ENCODE peak calls at places on chromosome 3, in ten cellular contexts. M is astrocyte of the cerebellum, R is colonic mucosa, L is PC-3, E is right atrium auricular region, X is mucosa of descending colon, V is heart right ventricle, N is AG09309, J is fibroblast of lung, K is foreskin fibroblast. F is an unnamed sample.

GRCh38 chr3:163773136-163773535 is 1305.2 kb downstream of the SI start:
- DNase-seq in M (no peak), R (no peak), L (peak), E (no peak), X (no peak), V (no peak), N (no peak), J (no peak), K (no peak), F (no peak)

GRCh38 chr3:43638594-43639447 is 17.0 kb upstream of the ANO10 start:
- DNase-seq in M (no peak), R (peak), L (peak), E (no peak), X (peak), V (no peak), N (no peak), J (peak), K (no peak), F (peak)

GRCh38 chr3:46400000-46400734 is 6.7 kb downstream of the CCR5AS start:
- DNase-seq in M (no peak), R (no peak), L (no peak), E (no peak), X (no peak), V (no peak), N (no peak), J (peak), K (no peak), F (no peak)

GRCh38 chr3:20648921-20649381 is 462.9 kb upstream of the SGO1 start:
- DNase-seq in M (peak), R (no peak), L (no peak), E (no peak), X (no peak), V (no peak), N (peak), J (peak), K (peak), F (peak)

GRCh38 chr3:2166552-2166951 is 67.9 kb downstream of the CNTN4 start:
- DNase-seq in M (no peak), R (no peak), L (no peak), E (no peak), X (peak), V (no peak), N (no peak), J (no peak), K (no peak), F (no peak)

GRCh38 chr3:197501496-197501878 is 54.3 kb downstream of the BDH1 start:
- DNase-seq in M (no peak), R (peak), L (peak), E (no peak), X (peak), V (no peak), N (no peak), J (peak), K (no peak), F (no peak)

GRCh38 chr3:138124689-138125420 is 7.3 kb downstream of the A4GNT start:
- DNase-seq in M (no peak), R (no peak), L (no peak), E (no peak), X (no peak), V (no peak), N (no peak), J (peak), K (peak), F (no peak)

GRCh38 chr3:112654979-112655378 is 14.0 kb upstream of the CCDC80 start:
- DNase-seq in M (no peak), R (no peak), L (no peak), E (no peak), X (no peak), V (no peak), N (no peak), J (no peak), K (no peak), F (no peak)

GRCh38 chr3:192825191-192825590 is 92.5 kb downstream of the MB21D2 start:
- DNase-seq in M (no peak), R (no peak), L (no peak), E (no peak), X (no peak), V (no peak), N (no peak), J (peak), K (no peak), F (no peak)

GRCh38 chr3:142022381-142022780 is 127.0 kb downstream of the TFDP2 start:
- DNase-seq in M (no peak), R (no peak), L (peak), E (no peak), X (peak), V (no peak), N (peak), J (peak), K (no peak), F (no peak)
- TF ChIP-seq CTCF in M (no peak), R (no peak), L (peak), E (peak), X (no peak), V (no peak), N (peak), J (no peak), K (no peak), F (peak)

GRCh38 chr3:157767602-157768001 is 264.4 kb upstream of the VEPH1 start:
- DNase-seq in M (no peak), R (no peak), L (peak), E (no peak), X (no peak), V (no peak), N (no peak), J (peak), K (no peak), F (no peak)
- TF ChIP-seq CTCF in M (no peak), R (no peak), L (peak), E (no peak), X (no peak), V (no peak), N (no peak), J (no peak), K (no peak), F (peak)

DNA sequence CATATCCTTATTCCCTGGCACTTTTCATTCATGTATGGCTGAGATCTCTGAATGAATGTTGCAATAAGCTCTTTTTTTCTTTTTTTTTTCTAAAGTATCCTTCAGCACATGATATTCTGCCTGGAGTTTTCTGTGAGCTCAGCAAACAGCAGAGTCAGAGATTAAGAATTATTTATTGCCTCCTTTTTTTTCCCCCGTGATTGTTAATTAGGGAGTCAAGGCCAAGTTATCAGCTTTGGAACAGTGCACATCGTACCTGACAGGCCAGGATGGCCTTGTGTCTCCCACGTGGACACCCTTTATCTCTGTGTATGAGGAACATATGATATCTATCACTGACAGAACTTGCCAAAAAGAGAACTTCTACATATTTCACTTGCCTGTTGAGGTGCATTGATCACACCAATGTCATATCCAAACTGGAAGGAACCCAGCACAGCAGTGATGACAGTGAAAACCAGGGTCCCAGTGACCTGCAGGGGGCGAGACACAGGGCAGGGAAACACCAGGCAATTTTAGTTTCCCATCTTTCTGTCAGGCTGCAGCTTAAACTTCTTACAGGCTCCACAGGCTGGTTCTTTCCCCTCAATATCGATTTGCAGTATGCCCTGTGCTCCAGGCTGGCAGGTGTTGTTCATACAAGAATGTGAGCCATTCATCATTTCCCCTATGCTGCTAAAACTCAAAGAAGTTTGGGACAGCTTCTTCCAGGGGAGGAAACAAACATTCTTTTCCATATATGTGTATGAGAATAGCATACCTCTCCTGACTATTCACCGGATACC is 8.2 kb downstream of the SLC2A2 start:
- DNase-seq in M (no peak), R (no peak), L (no peak), E (no peak), X (no peak), V (no peak), N (no peak), J (peak), K (no peak), F (peak)
- TF ChIP-seq CTCF in M (peak), R (no peak), L (peak), E (no peak), X (no peak), V (no peak), N (peak), J (no peak), K (peak), F (peak)

DNA sequence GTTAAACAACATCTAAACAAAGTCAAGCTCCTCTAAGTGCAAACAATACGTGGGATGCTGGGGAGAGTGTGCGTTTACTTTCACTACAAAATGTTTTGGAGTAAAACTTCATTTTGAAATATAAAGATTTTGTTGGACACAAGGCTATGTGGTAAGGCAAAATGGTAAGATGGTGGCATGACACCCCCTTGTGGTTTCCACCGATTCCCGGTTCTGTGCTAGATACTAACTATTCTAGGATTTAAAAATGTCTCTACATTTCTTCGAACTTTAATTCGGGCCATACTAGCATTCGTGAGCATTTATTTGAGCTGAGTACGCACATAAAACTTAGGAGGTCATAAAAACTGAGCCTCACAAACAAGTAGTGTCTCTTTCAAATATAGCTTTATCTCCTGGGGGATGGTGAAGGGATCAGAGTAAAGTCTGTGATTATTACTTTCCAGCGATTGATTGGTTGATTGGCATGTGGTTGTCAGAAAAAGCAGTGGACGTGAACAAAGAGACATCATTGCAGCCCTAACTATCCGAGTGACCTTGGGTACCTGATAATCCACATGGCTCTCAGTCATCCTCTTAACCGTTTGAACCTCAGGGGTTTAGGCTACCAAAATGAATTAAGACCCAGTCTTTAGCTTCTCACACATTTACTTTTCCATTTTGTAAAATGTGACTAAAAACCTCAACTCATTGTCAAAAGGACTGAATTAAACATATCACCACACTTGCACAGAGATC is 1.1 kb upstream of the ZNF639 start:
- DNase-seq in M (peak), R (peak), L (peak), E (no peak), X (peak), V (no peak), N (no peak), J (peak), K (peak), F (no peak)
- TF ChIP-seq CTCF in M (peak), R (peak), L (peak), E (peak), X (peak), V (no peak), N (peak), J (peak), K (peak), F (peak)

DNA sequence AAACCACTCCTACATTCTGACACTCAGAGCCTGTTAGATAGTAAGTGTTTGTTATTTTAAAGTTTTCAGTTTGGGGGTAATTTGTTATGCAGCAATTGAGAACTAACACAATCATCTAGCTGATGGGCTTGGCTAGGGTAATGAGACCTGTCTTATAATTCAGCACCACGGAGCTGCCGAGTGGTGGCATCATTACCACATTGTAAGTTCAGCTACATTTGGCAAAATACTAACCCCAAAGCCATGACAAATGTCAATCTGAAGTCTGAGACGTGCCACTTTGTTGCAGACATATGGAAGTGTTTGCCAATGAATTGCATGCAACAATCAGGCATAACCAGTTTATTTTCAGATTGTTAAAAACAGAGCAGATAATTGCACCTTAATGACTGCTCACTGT is 52.7 kb downstream of the KLHL6 start:
- DNase-seq in M (no peak), R (no peak), L (peak), E (no peak), X (peak), V (no peak), N (no peak), J (peak), K (no peak), F (no peak)
- TF ChIP-seq CTCF in M (no peak), R (no peak), L (peak), E (peak), X (no peak), V (no peak), N (peak), J (peak), K (peak), F (peak)